ENCODE peak calls at places on chromosomes 1 and 21, in seven cellular contexts. One of them, this sample, is unnamed.

GRCh38 chr1:54705153-54705552 is 10.5 kb upstream of the TTC4 start:
- DNase-seq in endodermal cell: peak; percentile 58
- DNase-seq in cardiac muscle cell: no peak
- DNase-seq in CD8-positive, alpha-beta memory T cell: no peak
- DNase-seq in tibial artery: no peak
- DNase-seq in right lobe of liver: no peak
- DNase-seq in IMR-90: no peak
- DNase-seq in this sample: no peak

GRCh38 chr1:248884632-248885295 is 21.3 kb upstream of the PGBD2 start:
- DNase-seq in endodermal cell: no peak
- DNase-seq in cardiac muscle cell: no peak
- DNase-seq in CD8-positive, alpha-beta memory T cell: no peak
- DNase-seq in tibial artery: no peak
- DNase-seq in right lobe of liver: no peak
- DNase-seq in IMR-90: peak; percentile 36
- DNase-seq in this sample: no peak

GRCh38 chr1:43194509-43194908 is 22.4 kb downstream of the CFAP57 start:
- DNase-seq in endodermal cell: no peak
- DNase-seq in cardiac muscle cell: no peak
- DNase-seq in CD8-positive, alpha-beta memory T cell: no peak
- DNase-seq in tibial artery: no peak
- DNase-seq in right lobe of liver: no peak
- DNase-seq in IMR-90: no peak
- DNase-seq in this sample: no peak

GRCh38 chr1:17538428-17539130 is 919 bp upstream of the ARHGEF10L start:
- DNase-seq in endodermal cell: peak; percentile 93
- DNase-seq in cardiac muscle cell: peak; percentile 89
- DNase-seq in CD8-positive, alpha-beta memory T cell: no peak
- DNase-seq in tibial artery: peak; percentile 63
- DNase-seq in right lobe of liver: no peak
- DNase-seq in IMR-90: peak; percentile 44
- DNase-seq in this sample: no peak

GRCh38 chr1:206521002-206521585 is 13.8 kb downstream of the RASSF5 start:
- DNase-seq in endodermal cell: no peak
- DNase-seq in cardiac muscle cell: no peak
- DNase-seq in CD8-positive, alpha-beta memory T cell: no peak
- DNase-seq in tibial artery: no peak
- DNase-seq in right lobe of liver: no peak
- DNase-seq in IMR-90: no peak
- DNase-seq in this sample: no peak

GRCh38 chr1:13465515-13465914 is 48.3 kb downstream of the LRRC38 start:
- DNase-seq in endodermal cell: no peak
- DNase-seq in cardiac muscle cell: no peak
- DNase-seq in CD8-positive, alpha-beta memory T cell: no peak
- DNase-seq in tibial artery: no peak
- DNase-seq in right lobe of liver: no peak
- DNase-seq in IMR-90: no peak
- DNase-seq in this sample: no peak

GRCh38 chr1:151311589-151312331 is 15.5 kb downstream of the PI4KB start:
- DNase-seq in endodermal cell: no peak
- DNase-seq in cardiac muscle cell: no peak
- DNase-seq in CD8-positive, alpha-beta memory T cell: peak; percentile 24
- DNase-seq in tibial artery: peak; percentile 91
- DNase-seq in right lobe of liver: peak; percentile 58
- DNase-seq in IMR-90: peak; percentile 100
- DNase-seq in this sample: peak; percentile 98

GRCh38 chr1:14138135-14138506 is 438.1 kb downstream of the PRDM2 start:
- DNase-seq in endodermal cell: no peak
- DNase-seq in cardiac muscle cell: no peak
- DNase-seq in CD8-positive, alpha-beta memory T cell: no peak
- DNase-seq in tibial artery: no peak
- DNase-seq in right lobe of liver: no peak
- DNase-seq in IMR-90: no peak
- DNase-seq in this sample: peak; percentile 86

GRCh38 chr1:168466703-168467081 is 77.1 kb downstream of the XCL2 start:
- DNase-seq in endodermal cell: no peak
- DNase-seq in cardiac muscle cell: no peak
- DNase-seq in CD8-positive, alpha-beta memory T cell: no peak
- DNase-seq in tibial artery: no peak
- DNase-seq in right lobe of liver: no peak
- DNase-seq in IMR-90: no peak
- DNase-seq in this sample: no peak

GRCh38 chr1:42144336-42145189 is 8.6 kb upstream of the GUCA2B start:
- DNase-seq in endodermal cell: peak; percentile 53
- DNase-seq in cardiac muscle cell: no peak
- DNase-seq in CD8-positive, alpha-beta memory T cell: no peak
- DNase-seq in tibial artery: no peak
- DNase-seq in right lobe of liver: no peak
- DNase-seq in IMR-90: no peak
- DNase-seq in this sample: no peak

GRCh38 chr21:26732442-26733221 is 112.6 kb downstream of the ADAMTS1 start:
- DNase-seq in endodermal cell: peak; percentile 89
- DNase-seq in cardiac muscle cell: peak; percentile 58
- DNase-seq in CD8-positive, alpha-beta memory T cell: no peak
- DNase-seq in tibial artery: peak; percentile 43
- DNase-seq in right lobe of liver: no peak
- DNase-seq in IMR-90: peak; percentile 57
- DNase-seq in this sample: no peak

GRCh38 chr1:22025368-22026154 is 24.1 kb downstream of the CELA3A start:
- DNase-seq in endodermal cell: peak; percentile 94
- DNase-seq in cardiac muscle cell: peak; percentile 92
- DNase-seq in CD8-positive, alpha-beta memory T cell: peak; percentile 80
- DNase-seq in tibial artery: peak; percentile 85
- DNase-seq in right lobe of liver: peak; percentile 78
- DNase-seq in IMR-90: peak; percentile 88
- DNase-seq in this sample: peak; percentile 85

GRCh38 chr1:235329139-235329808 is 904 bp downstream of the GGPS1 start:
- DNase-seq in endodermal cell: peak; percentile 76
- DNase-seq in cardiac muscle cell: peak; percentile 55
- DNase-seq in CD8-positive, alpha-beta memory T cell: peak; percentile 38
- DNase-seq in tibial artery: no peak
- DNase-seq in right lobe of liver: no peak
- DNase-seq in IMR-90: peak; percentile 45
- DNase-seq in this sample: no peak

GRCh38 chr21:21003701-21004100 is 5.5 kb downstream of the NCAM2 start:
- DNase-seq in endodermal cell: peak; percentile 60
- DNase-seq in cardiac muscle cell: peak; percentile 49
- DNase-seq in CD8-positive, alpha-beta memory T cell: no peak
- DNase-seq in tibial artery: no peak
- DNase-seq in right lobe of liver: no peak
- DNase-seq in IMR-90: peak; percentile 37
- DNase-seq in this sample: no peak

GRCh38 chr1:212967767-212968166 is 17.4 kb downstream of the VASH2 start:
- DNase-seq in endodermal cell: peak; percentile 86
- DNase-seq in cardiac muscle cell: no peak
- DNase-seq in CD8-positive, alpha-beta memory T cell: no peak
- DNase-seq in tibial artery: no peak
- DNase-seq in right lobe of liver: peak; percentile 23
- DNase-seq in IMR-90: peak; percentile 64
- DNase-seq in this sample: no peak

GRCh38 chr1:63435136-63435535 is 67.7 kb downstream of the ALG6 start:
- DNase-seq in endodermal cell: no peak
- DNase-seq in cardiac muscle cell: no peak
- DNase-seq in CD8-positive, alpha-beta memory T cell: no peak
- DNase-seq in tibial artery: no peak
- DNase-seq in right lobe of liver: no peak
- DNase-seq in IMR-90: peak; percentile 7
- DNase-seq in this sample: no peak

DNA sequence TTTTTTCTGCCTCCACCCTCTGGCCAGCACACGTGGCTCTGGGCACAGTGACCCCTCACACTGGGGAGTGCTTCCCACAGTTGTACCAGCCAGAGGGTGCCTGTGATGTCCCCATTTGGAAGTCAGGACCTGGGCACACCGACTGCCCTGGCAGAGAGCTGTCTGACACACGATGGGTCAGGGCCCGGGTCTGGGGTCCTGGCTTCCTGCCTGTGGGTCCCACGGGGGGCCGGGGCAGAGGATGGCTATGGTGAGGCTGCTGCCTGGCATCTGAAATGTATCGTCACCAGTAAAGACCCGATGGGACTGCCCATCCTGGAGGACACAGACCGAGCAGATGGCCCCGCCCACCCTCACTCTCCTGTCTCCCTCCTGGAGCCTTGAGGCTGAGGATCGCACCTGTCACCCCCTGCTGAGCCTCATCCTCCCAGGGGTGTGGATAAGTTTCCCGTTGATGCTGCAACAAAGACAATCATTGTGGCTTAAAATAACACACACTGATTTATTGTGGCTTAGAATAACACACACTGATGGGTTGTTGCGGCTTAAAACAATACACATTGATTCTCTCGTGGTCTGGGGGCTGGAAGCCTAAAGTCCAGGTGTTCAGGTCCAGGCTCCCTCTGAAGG is 88.8 kb upstream of the TTC34 start:
- DNase-seq in endodermal cell: no peak
- DNase-seq in cardiac muscle cell: no peak
- DNase-seq in CD8-positive, alpha-beta memory T cell: no peak
- DNase-seq in tibial artery: no peak
- DNase-seq in right lobe of liver: no peak
- DNase-seq in IMR-90: no peak
- DNase-seq in this sample: no peak
- H3K9me3 ChIP-seq in endodermal cell: peaks cover 22% of the 10 kb centered on the region
- H3K9me3 ChIP-seq in cardiac muscle cell: no peaks in the 10 kb centered on the region
- H3K9me3 ChIP-seq in CD8-positive, alpha-beta memory T cell: no peaks in the 10 kb centered on the region
- H3K9me3 ChIP-seq in tibial artery: no peaks in the 10 kb centered on the region
- H3K9me3 ChIP-seq in right lobe of liver: no peaks in the 10 kb centered on the region
- H3K9me3 ChIP-seq in IMR-90: peaks cover 67% of the 10 kb centered on the region
- H3K9me3 ChIP-seq in this sample: peaks cover 1% of the 10 kb centered on the region

DNA sequence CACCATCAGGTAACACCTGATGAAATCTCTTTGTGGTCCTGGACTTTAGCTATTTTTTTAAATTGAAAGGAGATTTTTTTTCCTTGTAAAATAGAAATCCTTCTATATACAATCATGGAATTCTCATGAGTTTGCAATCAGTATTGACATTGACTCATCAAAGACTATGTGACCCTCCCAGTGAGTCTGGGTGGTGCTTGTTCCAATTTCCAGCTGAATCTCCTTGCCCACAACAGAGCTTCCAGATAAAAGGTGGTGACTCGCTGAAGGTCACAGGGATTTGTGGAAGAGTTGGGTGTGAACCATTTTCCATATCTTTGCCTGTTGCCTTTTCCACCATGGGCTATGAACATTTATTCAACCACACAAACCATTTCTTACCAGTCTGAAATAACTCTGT is 486.6 kb downstream of the AJAP1 start:
- DNase-seq in endodermal cell: no peak
- DNase-seq in cardiac muscle cell: no peak
- DNase-seq in CD8-positive, alpha-beta memory T cell: no peak
- DNase-seq in tibial artery: no peak
- DNase-seq in right lobe of liver: no peak
- DNase-seq in IMR-90: no peak
- DNase-seq in this sample: no peak
- H3K9me3 ChIP-seq in endodermal cell: no peaks in the 10 kb centered on the region
- H3K9me3 ChIP-seq in cardiac muscle cell: no peaks in the 10 kb centered on the region
- H3K9me3 ChIP-seq in CD8-positive, alpha-beta memory T cell: no peaks in the 10 kb centered on the region
- H3K9me3 ChIP-seq in tibial artery: no peaks in the 10 kb centered on the region
- H3K9me3 ChIP-seq in right lobe of liver: no peaks in the 10 kb centered on the region
- H3K9me3 ChIP-seq in IMR-90: peaks cover 37% of the 10 kb centered on the region
- H3K9me3 ChIP-seq in this sample: no peaks in the 10 kb centered on the region

DNA sequence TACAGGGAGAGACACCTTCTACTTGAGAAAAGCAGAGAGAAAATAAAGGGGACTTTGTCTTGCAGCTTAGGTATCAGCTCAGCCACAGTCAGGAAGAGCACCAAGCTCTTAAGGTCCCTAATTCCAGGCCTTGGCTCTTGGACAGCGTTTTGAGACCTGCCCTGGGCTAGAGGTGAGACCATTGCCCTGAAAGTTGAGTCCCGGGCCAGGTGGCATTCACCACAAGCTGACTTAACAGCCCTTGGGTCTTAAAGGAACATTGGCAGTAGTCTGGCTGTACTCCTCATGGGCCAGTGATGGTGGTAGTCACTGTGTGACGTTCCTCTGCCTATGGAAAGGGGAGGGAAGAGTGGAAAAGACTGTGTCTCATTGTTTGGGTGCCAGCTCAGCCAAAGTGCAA is 11.7 kb upstream of the TNNI3K start:
- DNase-seq in endodermal cell: no peak
- DNase-seq in cardiac muscle cell: no peak
- DNase-seq in CD8-positive, alpha-beta memory T cell: no peak
- DNase-seq in tibial artery: no peak
- DNase-seq in right lobe of liver: no peak
- DNase-seq in IMR-90: no peak
- DNase-seq in this sample: no peak
- H3K9me3 ChIP-seq in endodermal cell: no peaks in the 10 kb centered on the region
- H3K9me3 ChIP-seq in cardiac muscle cell: no peaks in the 10 kb centered on the region
- H3K9me3 ChIP-seq in CD8-positive, alpha-beta memory T cell: no peaks in the 10 kb centered on the region
- H3K9me3 ChIP-seq in tibial artery: peaks cover 5% of the 10 kb centered on the region
- H3K9me3 ChIP-seq in right lobe of liver: no peaks in the 10 kb centered on the region
- H3K9me3 ChIP-seq in IMR-90: peaks cover 3% of the 10 kb centered on the region
- H3K9me3 ChIP-seq in this sample: no peaks in the 10 kb centered on the region

DNA sequence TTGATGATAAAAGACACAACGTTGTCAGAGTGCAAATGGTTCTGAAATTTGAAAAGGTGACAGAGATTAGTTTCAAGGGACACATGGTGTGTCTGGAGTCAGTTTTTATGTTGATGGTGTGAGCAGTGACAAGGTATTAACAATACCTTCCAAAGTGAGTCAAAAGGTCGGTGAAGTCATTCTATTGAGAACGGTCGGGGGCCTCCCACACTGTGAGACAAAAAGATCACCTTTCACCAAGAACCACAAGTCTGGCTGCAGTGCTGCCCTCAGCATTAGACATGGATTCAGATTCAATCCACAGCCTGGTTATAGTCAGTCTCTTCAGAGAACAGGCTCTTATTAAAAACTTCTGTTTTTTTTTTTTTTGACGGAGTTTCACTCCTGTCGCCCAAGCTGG is 26.5 kb downstream of the ZNF124 start:
- DNase-seq in endodermal cell: no peak
- DNase-seq in cardiac muscle cell: no peak
- DNase-seq in CD8-positive, alpha-beta memory T cell: no peak
- DNase-seq in tibial artery: no peak
- DNase-seq in right lobe of liver: no peak
- DNase-seq in IMR-90: no peak
- DNase-seq in this sample: no peak
- H3K9me3 ChIP-seq in endodermal cell: peaks cover 99% of the 10 kb centered on the region
- H3K9me3 ChIP-seq in cardiac muscle cell: no peaks in the 10 kb centered on the region
- H3K9me3 ChIP-seq in CD8-positive, alpha-beta memory T cell: peaks cover 78% of the 10 kb centered on the region
- H3K9me3 ChIP-seq in tibial artery: no peaks in the 10 kb centered on the region
- H3K9me3 ChIP-seq in right lobe of liver: peaks cover 8% of the 10 kb centered on the region
- H3K9me3 ChIP-seq in IMR-90: peaks cover 40% of the 10 kb centered on the region
- H3K9me3 ChIP-seq in this sample: peaks cover 2% of the 10 kb centered on the region